ENCODE peak calls at places on chromosomes 5 and 9, in eight cellular contexts. One of them, this sample, is unnamed.

GRCh38 chr9:77462066-77462465 is 186.1 kb downstream of the GNA14 start:
- DNase-seq in astrocyte: no peak
- DNase-seq in body of pancreas: no peak
- DNase-seq in effector memory CD8-positive, alpha-beta T cell: no peak
- DNase-seq in germinal center: no peak
- DNase-seq in HTR-8/SVneo: no peak
- DNase-seq in NCI-H345: no peak
- DNase-seq in H1: no peak
- DNase-seq in this sample: no peak

GRCh38 chr5:180598797-180599589 is 7.7 kb upstream of the SCGB3A1 start:
- DNase-seq in astrocyte: no peak
- DNase-seq in body of pancreas: no peak
- DNase-seq in effector memory CD8-positive, alpha-beta T cell: no peak
- DNase-seq in germinal center: no peak
- DNase-seq in HTR-8/SVneo: no peak
- DNase-seq in NCI-H345: no peak
- DNase-seq in H1: no peak
- DNase-seq in this sample: no peak

GRCh38 chr5:95730011-95730700 is 980 bp upstream of the RHOBTB3 start:
- DNase-seq in astrocyte: no peak
- DNase-seq in body of pancreas: no peak
- DNase-seq in effector memory CD8-positive, alpha-beta T cell: no peak
- DNase-seq in germinal center: no peak
- DNase-seq in HTR-8/SVneo: no peak
- DNase-seq in NCI-H345: no peak
- DNase-seq in H1: no peak
- DNase-seq in this sample: no peak

GRCh38 chr5:142896325-142897007 is 126.3 kb downstream of the ARHGAP26 start:
- DNase-seq in astrocyte: no peak
- DNase-seq in body of pancreas: no peak
- DNase-seq in effector memory CD8-positive, alpha-beta T cell: no peak
- DNase-seq in germinal center: no peak
- DNase-seq in HTR-8/SVneo: no peak
- DNase-seq in NCI-H345: no peak
- DNase-seq in H1: no peak
- DNase-seq in this sample: no peak

GRCh38 chr5:143922718-143923117 is 110.8 kb downstream of the HMHB1 start:
- DNase-seq in astrocyte: peak; percentile 69
- DNase-seq in body of pancreas: no peak
- DNase-seq in effector memory CD8-positive, alpha-beta T cell: no peak
- DNase-seq in germinal center: no peak
- DNase-seq in HTR-8/SVneo: peak; percentile 31
- DNase-seq in NCI-H345: no peak
- DNase-seq in H1: no peak
- DNase-seq in this sample: peak; percentile 57

GRCh38 chr9:35905912-35906679 is at the start of gene HRCT1:
- DNase-seq in astrocyte: peak; percentile 94
- DNase-seq in body of pancreas: peak; percentile 85
- DNase-seq in effector memory CD8-positive, alpha-beta T cell: no peak
- DNase-seq in germinal center: no peak
- DNase-seq in HTR-8/SVneo: peak; percentile 75
- DNase-seq in NCI-H345: peak; percentile 72
- DNase-seq in H1: no peak
- DNase-seq in this sample: peak; percentile 93

GRCh38 chr5:1212271-1212670 is 10.9 kb downstream of the SLC6A19 start:
- DNase-seq in astrocyte: no peak
- DNase-seq in body of pancreas: peak; percentile 3
- DNase-seq in effector memory CD8-positive, alpha-beta T cell: no peak
- DNase-seq in germinal center: no peak
- DNase-seq in HTR-8/SVneo: no peak
- DNase-seq in NCI-H345: no peak
- DNase-seq in H1: no peak
- DNase-seq in this sample: no peak

GRCh38 chr9:123749580-123750202 is 180.2 kb downstream of the DENND1A start:
- DNase-seq in astrocyte: peak; percentile 26
- DNase-seq in body of pancreas: no peak
- DNase-seq in effector memory CD8-positive, alpha-beta T cell: no peak
- DNase-seq in germinal center: peak; percentile 69
- DNase-seq in HTR-8/SVneo: peak; percentile 19
- DNase-seq in NCI-H345: no peak
- DNase-seq in H1: peak; percentile 35
- DNase-seq in this sample: no peak

GRCh38 chr9:127884427-127884911 is 7.0 kb upstream of the AK1 start:
- DNase-seq in astrocyte: no peak
- DNase-seq in body of pancreas: peak; percentile 81
- DNase-seq in effector memory CD8-positive, alpha-beta T cell: no peak
- DNase-seq in germinal center: no peak
- DNase-seq in HTR-8/SVneo: no peak
- DNase-seq in NCI-H345: peak; percentile 80
- DNase-seq in H1: no peak
- DNase-seq in this sample: peak; percentile 80

GRCh38 chr9:134908524-134909364 is 9.0 kb downstream of the FCN1 start:
- DNase-seq in astrocyte: no peak
- DNase-seq in body of pancreas: no peak
- DNase-seq in effector memory CD8-positive, alpha-beta T cell: no peak
- DNase-seq in germinal center: no peak
- DNase-seq in HTR-8/SVneo: no peak
- DNase-seq in NCI-H345: no peak
- DNase-seq in H1: no peak
- DNase-seq in this sample: no peak

GRCh38 chr9:3916420-3916819 is 383.4 kb downstream of the GLIS3 start:
- DNase-seq in astrocyte: no peak
- DNase-seq in body of pancreas: no peak
- DNase-seq in effector memory CD8-positive, alpha-beta T cell: no peak
- DNase-seq in germinal center: no peak
- DNase-seq in HTR-8/SVneo: no peak
- DNase-seq in NCI-H345: no peak
- DNase-seq in H1: no peak
- DNase-seq in this sample: peak; percentile 48

GRCh38 chr5:56981906-56982305 is 30.0 kb upstream of the MIER3 start:
- DNase-seq in astrocyte: no peak
- DNase-seq in body of pancreas: no peak
- DNase-seq in effector memory CD8-positive, alpha-beta T cell: no peak
- DNase-seq in germinal center: no peak
- DNase-seq in HTR-8/SVneo: no peak
- DNase-seq in NCI-H345: no peak
- DNase-seq in H1: no peak
- DNase-seq in this sample: no peak

GRCh38 chr5:150461231-150461630 is 11.7 kb upstream of the RPS14 start:
- DNase-seq in astrocyte: no peak
- DNase-seq in body of pancreas: no peak
- DNase-seq in effector memory CD8-positive, alpha-beta T cell: no peak
- DNase-seq in germinal center: peak; percentile 85
- DNase-seq in HTR-8/SVneo: no peak
- DNase-seq in NCI-H345: peak; percentile 84
- DNase-seq in H1: no peak
- DNase-seq in this sample: no peak

GRCh38 chr5:120684213-120684612 is 220.1 kb downstream of the PRR16 start:
- DNase-seq in astrocyte: peak; percentile 21
- DNase-seq in body of pancreas: no peak
- DNase-seq in effector memory CD8-positive, alpha-beta T cell: no peak
- DNase-seq in germinal center: no peak
- DNase-seq in HTR-8/SVneo: no peak
- DNase-seq in NCI-H345: no peak
- DNase-seq in H1: no peak
- DNase-seq in this sample: peak; percentile 11

GRCh38 chr5:32339198-32339597 is 26.5 kb upstream of the MTMR12 start:
- DNase-seq in astrocyte: peak; percentile 20
- DNase-seq in body of pancreas: no peak
- DNase-seq in effector memory CD8-positive, alpha-beta T cell: no peak
- DNase-seq in germinal center: no peak
- DNase-seq in HTR-8/SVneo: no peak
- DNase-seq in NCI-H345: peak; percentile 11
- DNase-seq in H1: no peak
- DNase-seq in this sample: peak; percentile 38

GRCh38 chr5:138874771-138875628 is at the start of gene LRRTM2:
- DNase-seq in astrocyte: peak; percentile 92
- DNase-seq in body of pancreas: no peak
- DNase-seq in effector memory CD8-positive, alpha-beta T cell: no peak
- DNase-seq in germinal center: no peak
- DNase-seq in HTR-8/SVneo: peak; percentile 22
- DNase-seq in NCI-H345: no peak
- DNase-seq in H1: no peak
- DNase-seq in this sample: peak; percentile 53

GRCh38 chr9:35108461-35108860 is 5.5 kb upstream of the STOML2 start:
- DNase-seq in astrocyte: no peak
- DNase-seq in body of pancreas: no peak
- DNase-seq in effector memory CD8-positive, alpha-beta T cell: no peak
- DNase-seq in germinal center: no peak
- DNase-seq in HTR-8/SVneo: no peak
- DNase-seq in NCI-H345: no peak
- DNase-seq in H1: no peak
- DNase-seq in this sample: no peak

GRCh38 chr9:133201424-133202144 is 7.5 kb downstream of the OBP2B start:
- DNase-seq in astrocyte: no peak
- DNase-seq in body of pancreas: no peak
- DNase-seq in effector memory CD8-positive, alpha-beta T cell: no peak
- DNase-seq in germinal center: no peak
- DNase-seq in HTR-8/SVneo: no peak
- DNase-seq in NCI-H345: no peak
- DNase-seq in H1: no peak
- DNase-seq in this sample: no peak

This sample was measured in A172.